ENCODE peak calls at places on chromosomes 16 and 17, in six cellular contexts. K, T, Q, G, Z and E are unnamed samples.

GRCh38 chr17:42704495-42705494 is 22.5 kb downstream of the CNTNAP1 start:
- DNase-seq in K (no peak), T (no peak), Q (peak), G (no peak), Z (no peak), E (no peak)

GRCh38 chr16:12067714-12068401 is 91.3 kb downstream of the SNX29 start:
- DNase-seq in K (peak), T (peak), Q (peak), G (no peak), Z (peak), E (peak)

GRCh38 chr17:38881600-38882191 is 11.8 kb downstream of the LASP1 start:
- DNase-seq in K (no peak), T (peak), Q (no peak), G (no peak), Z (no peak), E (peak)

GRCh38 chr17:80600586-80600985 is 55.9 kb downstream of the RPTOR start:
- DNase-seq in K (no peak), T (no peak), Q (no peak), G (no peak), Z (no peak), E (no peak)

GRCh38 chr16:74460542-74460941 is 39.3 kb upstream of the CLEC18B start:
- DNase-seq in K (no peak), T (no peak), Q (no peak), G (no peak), Z (no peak), E (no peak)

GRCh38 chr17:80774643-80775281 is 216.9 kb upstream of the CHMP6 start:
- DNase-seq in K (no peak), T (no peak), Q (no peak), G (no peak), Z (no peak), E (peak)

GRCh38 chr16:68146583-68146982 is 61.4 kb downstream of the NFATC3 start:
- DNase-seq in K (no peak), T (no peak), Q (no peak), G (no peak), Z (peak), E (no peak)

GRCh38 chr16:71338632-71339031 is 19.9 kb upstream of the CALB2 start:
- DNase-seq in K (no peak), T (no peak), Q (no peak), G (no peak), Z (no peak), E (no peak)

GRCh38 chr16:69405757-69406156 is 18.7 kb upstream of the CYB5B start:
- DNase-seq in K (no peak), T (no peak), Q (no peak), G (no peak), Z (no peak), E (no peak)

GRCh38 chr17:43670645-43671074 is 8.9 kb upstream of the MEOX1 start:
- DNase-seq in K (no peak), T (no peak), Q (no peak), G (no peak), Z (no peak), E (no peak)